ENCODE peak calls at places on chromosomes 11 and 22, in nine cellular contexts. I is effector memory CD4-positive, alpha-beta T cell; J is IMR-90; R is HCT116; L is lower lobe of right lung; G is colonic mucosa; Y is PC-9; B is cardiac muscle cell; U is upper lobe of right lung. H is an unnamed sample. For H3K9me3, the result is how much of the 10 kb centered on the place peaks cover.

GRCh38 chr11:64675417-64676252 is 47.4 kb downstream of the NRXN2 start:
- DNase-seq in Y (no peak), R (no peak), I (no peak), U (no peak), L (no peak), G (peak), B (peak), J (peak), H (no peak)

GRCh38 chr11:62645660-62645933 is 816 bp downstream of the GANAB start:
- DNase-seq in I (no peak), G (no peak), B (no peak), U (no peak), R (no peak), Y (no peak), J (no peak), L (no peak), H (peak)

GRCh38 chr11:92843455-92843854 is 126.0 kb upstream of the MTNR1B start:
- DNase-seq in G (no peak), J (no peak), Y (no peak), R (no peak), U (no peak), B (no peak), L (no peak), I (no peak), H (no peak)

GRCh38 chr11:121356357-121356756 is 63.8 kb downstream of the SC5D start:
- DNase-seq in L (no peak), R (no peak), J (no peak), B (no peak), U (no peak), Y (no peak), G (no peak), I (no peak), H (no peak)

GRCh38 chr11:21229224-21229623 is 559.8 kb downstream of the NELL1 start:
- DNase-seq in Y (no peak), J (no peak), G (no peak), I (no peak), U (no peak), L (no peak), R (no peak), B (no peak), H (no peak)

GRCh38 chr11:18540207-18541009 is 13.7 kb upstream of the TSG101 start:
- DNase-seq in U (no peak), I (no peak), Y (no peak), R (no peak), G (no peak), B (peak), L (no peak), J (peak), H (peak)

GRCh38 chr22:20206709-20207215 is 55.9 kb upstream of the CCDC188 start:
- DNase-seq in G (peak), Y (peak), R (no peak), I (no peak), J (peak), U (peak), B (no peak), L (peak), H (peak)

GRCh38 chr22:47419239-47419638 is 656.8 kb downstream of the TBC1D22A start:
- DNase-seq in I (no peak), R (no peak), G (no peak), B (no peak), L (no peak), J (no peak), U (no peak), Y (no peak), H (no peak)

GRCh38 chr11:102513869-102514268 is 16.7 kb downstream of the MMP7 start:
- DNase-seq in Y (no peak), L (peak), G (peak), R (no peak), I (no peak), J (peak), U (no peak), B (no peak), H (peak)

GRCh38 chr11:130666781-130667251 is 218.4 kb downstream of the ADAMTS15 start:
- DNase-seq in L (no peak), I (no peak), J (peak), R (no peak), U (no peak), G (no peak), Y (no peak), B (no peak), H (no peak)

GRCh38 chr11:86443415-86443814 is 68.7 kb downstream of the CCDC81 start:
- DNase-seq in Y (no peak), J (no peak), B (no peak), I (no peak), R (no peak), U (no peak), G (no peak), L (no peak), H (no peak)

GRCh38 chr11:10387209-10388083 is 67.6 kb upstream of the AMPD3 start:
- DNase-seq in U (no peak), B (no peak), R (no peak), I (no peak), G (peak), L (no peak), Y (no peak), J (peak), H (no peak)

GRCh38 chr11:46001427-46002049 is 79.1 kb downstream of the LARGE2 start:
- DNase-seq in U (no peak), R (no peak), Y (no peak), G (no peak), L (no peak), J (peak), I (no peak), B (no peak), H (no peak)

GRCh38 chr11:36509694-36510566 is at the start of gene TRAF6:
- DNase-seq in R (peak), G (peak), L (peak), B (peak), U (peak), I (peak), J (peak), Y (peak), H (peak)

GRCh38 chr11:125902315-125902926 is 585 bp downstream of the PUS3 start:
- DNase-seq in U (no peak), J (no peak), L (no peak), Y (no peak), B (no peak), I (no peak), R (no peak), G (no peak), H (no peak)

GRCh38 chr11:57459112-57460016 is 964 bp upstream of the RTN4RL2 start:
- DNase-seq in I (no peak), B (peak), G (no peak), J (peak), U (no peak), L (no peak), Y (peak), R (no peak), H (no peak)

GRCh38 chr22:17241571-17242310 is 22.5 kb upstream of the ADA2 start:
- DNase-seq in R (no peak), J (no peak), U (no peak), Y (no peak), B (no peak), L (no peak), I (no peak), G (no peak), H (no peak)

GRCh38 chr11:75241036-75241905 is 697 bp downstream of the TPBGL start:
- DNase-seq in U (peak), Y (peak), I (peak), B (peak), L (peak), G (peak), R (peak), J (peak), H (peak)

GRCh38 chr22:20550057-20550817 is 42.8 kb downstream of the MED15 start:
- DNase-seq in U (no peak), I (no peak), Y (no peak), L (no peak), R (no peak), B (no peak), G (no peak), J (no peak), H (no peak)

GRCh38 chr11:119218141-119218878 is 12.2 kb downstream of the CBL start:
- DNase-seq in B (no peak), R (peak), L (no peak), U (no peak), Y (peak), I (no peak), G (no peak), J (peak), H (no peak)

GRCh38 chr11:20821046-20821445 is 151.7 kb downstream of the NELL1 start:
- DNase-seq in G (no peak), L (no peak), I (no peak), Y (no peak), R (no peak), U (no peak), J (no peak), B (no peak), H (no peak)

GRCh38 chr11:35623708-35624168 is 5.5 kb downstream of the FJX1 start:
- DNase-seq in I (no peak), Y (no peak), J (peak), R (no peak), U (no peak), B (peak), L (no peak), G (no peak), H (no peak)

GRCh38 chr11:3370268-3370870 is 8.6 kb downstream of the ZNF195 start:
- DNase-seq in I (no peak), Y (no peak), L (no peak), U (no peak), J (no peak), B (no peak), R (no peak), G (no peak), H (no peak)

GRCh38 chr22:36732609-36733008 is 29.1 kb upstream of the CACNG2 start:
- DNase-seq in L (no peak), I (no peak), Y (no peak), R (no peak), U (peak), B (no peak), J (no peak), G (no peak), H (no peak)

GRCh38 chr22:36731916-36732315 is 28.4 kb upstream of the CACNG2 start:
- DNase-seq in B (no peak), L (no peak), R (no peak), Y (no peak), G (no peak), U (peak), I (no peak), J (no peak), H (no peak)

GRCh38 chr22:36734171-36735058 is 30.9 kb upstream of the CACNG2 start:
- DNase-seq in I (no peak), L (no peak), G (no peak), B (no peak), J (peak), R (no peak), Y (no peak), U (peak), H (no peak)

GRCh38 chr22:36730176-36730858 is 26.8 kb upstream of the CACNG2 start:
- DNase-seq in B (no peak), G (no peak), J (no peak), L (no peak), U (peak), Y (no peak), I (no peak), R (no peak), H (no peak)

DNA sequence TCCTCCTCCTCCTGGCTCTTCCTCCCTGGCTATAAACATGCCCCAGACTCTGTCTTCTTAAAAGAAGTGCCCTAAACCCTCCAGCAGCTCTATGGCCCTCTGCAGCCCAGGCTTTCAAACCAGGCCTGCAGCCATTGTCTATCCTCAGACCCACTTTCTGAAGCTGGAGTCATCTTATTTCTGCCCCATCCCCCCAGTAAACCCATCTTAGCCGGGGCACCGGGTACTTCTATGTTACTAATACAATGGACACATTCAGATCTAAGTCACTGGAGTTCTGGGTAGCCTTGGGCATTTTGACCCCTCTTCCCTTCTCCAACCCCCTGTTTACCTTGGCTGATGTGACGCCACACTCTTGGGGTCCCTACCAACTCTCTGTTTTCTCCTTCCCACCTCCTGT is 29.7 kb upstream of the CACNG2 start:
- DNase-seq in G (no peak), B (no peak), I (no peak), L (no peak), R (no peak), J (no peak), Y (no peak), U (peak), H (no peak)
- H3K27ac ChIP-seq in G (no peak), B (no peak), I (no peak), L (no peak), R (no peak), J (no peak), Y (no peak), U (no peak), H (no peak)

GRCh38 chr22:49599039-49599438 is 228.6 kb downstream of the BRD1 start:
- DNase-seq in U (peak), L (peak), J (no peak), I (no peak), Y (no peak), B (no peak), R (no peak), G (no peak), H (no peak)
- H3K9me3 ChIP-seq in U (under half), L (under half), J (half or more), I (under half), Y (under half), B (under half), R (under half), G (under half), H (under half)

GRCh38 chr11:12196862-12197261 is 86.5 kb downstream of the MICAL2 start:
- DNase-seq in U (no peak), Y (no peak), L (no peak), G (no peak), R (no peak), J (no peak), B (no peak), I (no peak), H (no peak)

GRCh38 chr11:12193515-12194336 is 83.3 kb downstream of the MICAL2 start:
- DNase-seq in Y (no peak), U (no peak), I (no peak), J (no peak), L (no peak), B (no peak), R (no peak), G (no peak), H (no peak)

GRCh38 chr11:12198261-12198925 is 88.0 kb downstream of the MICAL2 start:
- DNase-seq in L (no peak), R (no peak), G (no peak), B (no peak), Y (no peak), J (no peak), U (peak), I (no peak), H (no peak)

GRCh38 chr11:12195773-12196172 is 85.4 kb downstream of the MICAL2 start:
- DNase-seq in I (no peak), U (no peak), J (no peak), G (no peak), R (no peak), B (no peak), Y (no peak), L (no peak), H (peak)

DNA sequence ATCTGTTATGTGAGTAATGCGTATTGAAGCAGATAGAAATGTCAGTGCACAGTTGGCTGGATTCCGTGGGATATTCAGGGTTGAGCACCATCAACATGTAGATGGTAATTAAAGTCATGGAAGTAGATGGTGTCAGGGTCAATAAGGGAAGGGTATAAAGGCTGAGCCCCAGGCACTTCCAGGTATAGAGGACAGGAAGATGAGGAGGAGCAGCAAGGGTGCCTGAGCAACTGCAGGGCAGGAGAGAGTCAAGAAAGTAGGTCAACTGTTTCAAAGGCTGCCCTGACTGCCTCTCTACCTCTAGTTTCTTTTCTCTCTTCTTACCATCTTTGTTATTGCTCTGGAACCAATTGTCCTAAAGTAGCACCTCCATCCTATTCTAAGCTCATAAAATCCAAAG is 85.9 kb downstream of the MICAL2 start:
- DNase-seq in R (no peak), L (no peak), Y (no peak), I (no peak), U (no peak), J (no peak), B (no peak), G (no peak), H (no peak)
- H3K27ac ChIP-seq in R (no peak), L (peak), Y (no peak), I (peak), U (peak), J (no peak), B (peak), G (no peak), H (peak)

GRCh38 chr11:60563553-60564235 is 48.5 kb downstream of the MS4A13 start:
- DNase-seq in L (no peak), I (no peak), Y (no peak), B (no peak), G (no peak), J (no peak), U (no peak), R (no peak), H (no peak)
- H3K9me3 ChIP-seq in L (under half), I (under half), Y (under half), B (under half), G (under half), J (under half), U (under half), R (under half), H (under half)

GRCh38 chr22:46125311-46125710 is 25.0 kb upstream of the PPARA start:
- DNase-seq in R (no peak), Y (no peak), G (no peak), U (no peak), I (no peak), J (no peak), L (no peak), B (no peak), H (no peak)
- H3K27ac ChIP-seq in R (no peak), Y (no peak), G (no peak), U (no peak), I (no peak), J (no peak), L (no peak), B (no peak), H (no peak)

GRCh38 chr11:495537-495931 is 11.5 kb downstream of the RNH1 start:
- DNase-seq in Y (no peak), U (peak), L (no peak), J (peak), R (no peak), I (no peak), B (no peak), G (no peak), H (no peak)
- H3K9me3 ChIP-seq in Y (under half), U (under half), L (under half), J (under half), R (under half), I (under half), B (under half), G (under half), H (under half)

DNA sequence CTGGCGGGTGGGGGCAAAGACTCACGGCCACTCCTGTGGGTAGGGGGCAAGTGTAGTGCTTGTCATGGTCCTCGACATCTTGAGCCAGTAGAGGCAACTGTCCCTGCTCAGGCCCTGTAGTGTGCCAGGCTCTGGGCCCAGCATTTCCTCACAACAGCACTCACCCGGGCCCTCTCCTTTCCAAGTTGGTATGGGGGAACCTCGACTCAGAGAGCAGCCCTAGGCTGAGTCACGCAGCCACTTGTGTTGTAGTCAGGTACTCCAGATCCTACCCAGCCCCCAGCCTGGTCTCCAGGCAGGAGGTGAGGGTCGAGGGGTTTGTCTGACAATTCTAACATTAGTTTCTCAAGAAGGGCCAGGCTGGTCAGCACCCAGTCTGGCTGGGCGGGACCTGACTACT is 4.1 kb downstream of the RELT start:
- DNase-seq in U (no peak), R (no peak), G (no peak), B (peak), Y (no peak), J (no peak), I (no peak), L (no peak), H (no peak)
- H3K27ac ChIP-seq in U (no peak), R (no peak), G (no peak), B (peak), Y (no peak), J (no peak), I (no peak), L (no peak), H (no peak)

H was measured in small intestine.